ENCODE peak calls at places on chromosomes 4 and X, in six cellular contexts. D is bronchial epithelial cell, R is astrocyte of the spinal cord, Q is fibroblast of the aortic adventitia, M is transverse colon, N is cardiac muscle cell. G is an unnamed sample.

GRCh38 chrX:115311139-115311538 is 21.6 kb downstream of the LUZP4 start:
- DNase-seq in R (no peak), M (no peak), Q (no peak), D (no peak), N (no peak), G (no peak)

GRCh38 chr4:173237152-173237551 is 68.5 kb downstream of the GALNT7 start:
- DNase-seq in Q (no peak), M (no peak), R (no peak), N (no peak), D (no peak), G (no peak)

GRCh38 chrX:126820700-126821420 is 1.3 kb downstream of the PRR32 start:
- DNase-seq in D (no peak), Q (no peak), M (no peak), R (no peak), N (no peak), G (no peak)

GRCh38 chr4:182604161-182604591 is 313.0 kb downstream of the DCTD start:
- DNase-seq in Q (peak; percentile 43), M (no peak), D (peak; percentile 27), N (peak; percentile 11), R (peak; percentile 71), G (peak; percentile 67)

GRCh38 chr4:88857588-88857987 is 160.0 kb upstream of the NAP1L5 start:
- DNase-seq in N (no peak), D (no peak), Q (no peak), R (peak; percentile 51), M (no peak), G (peak; percentile 5)

GRCh38 chrX:153681175-153681574 is 6.6 kb upstream of the SLC6A8 start:
- DNase-seq in R (no peak), D (no peak), M (no peak), N (no peak), Q (no peak), G (no peak)

GRCh38 chr4:1503583-1504471 is 97.6 kb upstream of the NKX1-1 start:
- DNase-seq in R (no peak), M (peak; percentile 4), D (no peak), N (no peak), Q (no peak), G (no peak)

GRCh38 chr4:137749466-137749865 is 217.2 kb upstream of the PCDH18 start:
- DNase-seq in D (peak; percentile 15), M (no peak), Q (peak; percentile 62), N (peak; percentile 69), R (peak; percentile 28), G (no peak)

GRCh38 chrX:12901486-12901885 is 4.9 kb upstream of the TLR8 start:
- DNase-seq in M (peak; percentile 74), Q (peak; percentile 53), D (peak; percentile 39), R (peak; percentile 32), N (peak; percentile 63), G (no peak)

GRCh38 chrX:118675966-118676349 is 51.4 kb upstream of the IL13RA1 start:
- DNase-seq in R (no peak), D (no peak), Q (no peak), M (no peak), N (no peak), G (no peak)

GRCh38 chrX:118677318-118677717 is 50.1 kb upstream of the IL13RA1 start:
- DNase-seq in N (no peak), Q (no peak), D (no peak), R (no peak), M (no peak), G (no peak)

GRCh38 chrX:118675336-118675965 is 52.0 kb upstream of the IL13RA1 start:
- DNase-seq in R (no peak), M (no peak), Q (no peak), D (no peak), N (no peak), G (no peak)

GRCh38 chrX:118682258-118683014 is 45.0 kb upstream of the IL13RA1 start:
- DNase-seq in Q (peak; percentile 20), N (peak; percentile 24), R (no peak), M (no peak), D (peak; percentile 36), G (no peak)

DNA sequence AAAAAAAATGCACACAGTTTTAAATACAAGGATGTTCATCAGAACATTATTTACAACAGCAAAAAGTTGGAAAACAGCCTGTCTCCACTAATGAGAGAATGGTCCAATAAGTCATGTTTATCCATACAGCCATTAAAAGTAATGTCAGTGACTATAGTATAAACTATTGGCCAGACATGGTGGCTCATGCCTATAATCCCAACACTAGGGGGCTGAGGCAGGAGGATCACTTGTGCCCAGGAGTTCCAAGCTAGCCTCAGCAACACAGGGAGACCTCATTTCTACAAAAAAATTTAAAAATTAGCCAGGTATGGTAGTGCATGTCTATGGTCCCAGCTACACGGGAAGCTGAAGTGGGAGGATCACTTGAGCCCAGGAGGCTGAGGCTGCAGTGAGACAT is 48.1 kb upstream of the IL13RA1 start:
- DNase-seq in N (no peak), M (no peak), D (no peak), R (no peak), Q (no peak), G (no peak)
- TF ChIP-seq CTCF in N (no peak), M (no peak), D (no peak), R (no peak), Q (no peak), G (no peak)

GRCh38 chr4:76692761-76693160 is 205.2 kb downstream of the SOWAHB start:
- DNase-seq in M (no peak), R (no peak), N (no peak), Q (no peak), D (no peak), G (no peak)

GRCh38 chr4:76691767-76692689 is 205.9 kb downstream of the SOWAHB start:
- DNase-seq in R (peak; percentile 45), Q (no peak), M (peak; percentile 37), D (no peak), N (no peak), G (no peak)

GRCh38 chr4:76689079-76689817 is 208.7 kb downstream of the SOWAHB start:
- DNase-seq in M (peak; percentile 52), R (peak; percentile 39), D (peak; percentile 57), N (peak; percentile 48), Q (no peak), G (no peak)

GRCh38 chr4:76690091-76690905 is 207.6 kb downstream of the SOWAHB start:
- DNase-seq in M (peak; percentile 39), N (no peak), Q (no peak), D (peak; percentile 25), R (peak; percentile 18), G (no peak)

GRCh38 chr4:76690906-76691275 is 207.1 kb downstream of the SOWAHB start:
- DNase-seq in M (no peak), N (no peak), Q (no peak), D (no peak), R (no peak), G (no peak)
- H3K4me3 ChIP-seq in M (no peak overlapping the region), N (peak overlapping the region; percentile 87), Q (no peak overlapping the region), D (no peak overlapping the region), R (no peak overlapping the region), G (peak overlapping the region; percentile 13)

GRCh38 chr4:168321006-168321405 is 2.5 kb upstream of the DDX60 start:
- DNase-seq in R (no peak), Q (no peak), D (no peak), M (no peak), N (no peak), G (no peak)

GRCh38 chr4:168319486-168320019 is 1.0 kb upstream of the DDX60 start:
- DNase-seq in R (no peak), D (peak; percentile 42), M (no peak), N (no peak), Q (no peak), G (no peak)

DNA sequence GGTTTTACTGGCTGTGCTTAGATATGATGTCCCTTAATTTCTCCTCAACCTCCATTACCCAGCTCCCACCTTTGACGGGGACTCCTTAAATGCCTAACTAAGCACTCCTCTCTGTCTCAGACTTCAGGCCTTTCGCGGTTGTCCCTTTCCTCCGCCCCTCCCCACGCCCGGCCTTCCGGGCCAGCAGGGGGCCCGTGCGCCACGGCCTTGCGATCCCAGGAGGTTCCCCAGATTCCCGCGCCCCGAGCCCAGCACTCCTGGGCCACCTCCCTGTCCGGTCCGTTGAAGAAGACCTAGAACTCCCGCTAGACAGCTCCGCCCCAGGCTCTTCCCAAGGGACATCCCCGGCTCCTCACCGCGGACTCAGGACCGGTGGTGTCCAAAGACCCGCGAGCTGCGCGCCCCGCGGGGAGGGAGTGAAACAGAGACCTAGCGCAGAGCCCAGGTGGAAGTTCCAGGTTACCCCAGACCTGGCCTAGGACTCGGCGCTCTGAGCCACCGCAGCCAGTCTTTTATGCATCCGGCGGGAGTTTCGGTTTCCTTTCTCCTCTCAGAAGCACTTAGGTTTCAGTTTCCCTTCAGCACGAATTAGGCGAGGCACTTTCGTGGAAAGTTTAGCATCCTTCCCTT is at the start of gene DDX60:
- DNase-seq in R (peak; percentile 82), M (peak; percentile 88), N (peak; percentile 80), Q (peak; percentile 81), D (peak; percentile 72), G (no peak)
- TF ChIP-seq CTCF in R (peak; percentile 49), M (peak; percentile 51), N (peak; percentile 64), Q (peak; percentile 68), D (peak; percentile 67), G (peak; percentile 75)

DNA sequence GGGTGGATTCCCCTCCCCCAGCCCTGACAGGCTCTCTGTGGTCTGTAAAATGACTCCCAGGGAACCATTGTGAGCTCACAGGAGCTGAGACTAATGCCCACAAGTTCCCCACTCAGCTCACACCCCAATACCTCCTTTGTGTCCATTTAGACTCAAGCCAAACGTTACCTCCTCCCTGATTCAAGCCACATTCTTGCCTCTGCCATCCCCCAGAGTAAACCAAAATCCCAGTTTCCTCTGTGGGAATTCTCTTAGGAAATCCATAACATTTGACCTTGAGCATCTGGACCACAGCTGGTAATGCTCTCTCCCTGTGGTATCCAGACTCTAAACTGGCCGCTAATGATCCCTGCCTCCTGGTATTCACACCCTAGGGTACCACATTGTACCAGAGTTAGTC is 26.3 kb upstream of the KDM5C start:
- DNase-seq in Q (no peak), R (no peak), N (peak; percentile 35), M (no peak), D (no peak), G (no peak)
- H3K4me3 ChIP-seq in Q (no peak overlapping the region), R (no peak overlapping the region), N (no peak overlapping the region), M (no peak overlapping the region), D (no peak overlapping the region), G (no peak overlapping the region)

DNA sequence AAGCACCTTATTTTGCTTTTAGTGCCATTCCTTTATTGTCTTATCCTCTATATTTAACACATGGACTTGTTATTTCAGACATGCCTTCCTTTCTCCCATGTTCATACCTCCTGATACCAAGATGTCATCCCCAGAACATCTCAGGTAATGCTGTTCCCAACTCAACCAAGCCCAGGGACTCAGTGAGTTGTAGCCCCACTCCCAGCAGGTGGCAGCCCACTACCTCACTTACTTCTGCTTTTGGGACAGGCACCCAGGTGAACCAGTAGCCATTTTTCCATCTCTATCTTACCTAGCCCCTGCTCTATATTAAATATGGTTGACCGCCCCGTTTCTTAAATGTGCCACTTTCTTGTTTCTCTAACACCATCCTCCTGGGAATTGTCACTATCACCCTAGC is 199.0 kb downstream of the DCHS2 start:
- DNase-seq in D (no peak), M (no peak), N (no peak), Q (no peak), R (no peak), G (no peak)
- TF ChIP-seq CTCF in D (no peak), M (no peak), N (no peak), Q (no peak), R (no peak), G (no peak)

DNA sequence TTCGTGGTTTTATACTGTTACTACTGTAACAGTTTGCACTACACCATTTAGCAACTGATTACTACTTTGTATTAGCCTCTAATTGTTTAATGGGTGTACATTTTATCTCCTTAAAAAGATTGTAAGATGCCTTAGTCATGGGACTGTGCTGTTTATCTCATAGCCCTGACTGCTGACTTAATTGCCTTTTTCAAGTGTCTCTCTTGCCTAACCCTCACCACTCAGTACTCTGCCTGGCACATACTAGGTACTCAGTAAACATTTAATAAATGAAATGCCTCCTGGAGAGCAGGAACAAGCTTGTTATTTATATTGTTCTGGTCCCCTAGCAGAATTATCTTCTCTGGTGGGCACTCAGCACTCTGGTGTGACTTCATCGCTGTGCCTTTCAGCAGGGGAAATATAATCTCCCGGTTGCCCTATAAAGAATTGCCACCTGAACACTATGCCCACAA is 1.7 kb upstream of the STIM2 start:
- DNase-seq in R (no peak), M (no peak), Q (no peak), N (no peak), D (peak; percentile 54), G (no peak)
- H3K4me3 ChIP-seq in R (peak overlapping the region; percentile 81), M (no peak overlapping the region), Q (peak overlapping the region; percentile 93), N (no peak overlapping the region), D (peak overlapping the region; percentile 60), G (no peak overlapping the region)

G was measured in AG04449.